ENCODE peak calls at places on chromosome 20, in five cellular contexts. One of them, this sample, is unnamed.

GRCh38 chr20:22385602-22386299 is 198.6 kb downstream of the FOXA2 start:
- DNase-seq in kidney: no peak
- DNase-seq in left lung: no peak
- DNase-seq in uterus: no peak
- DNase-seq in Peyer's patch: no peak
- DNase-seq in this sample: no peak

GRCh38 chr20:34069341-34070078 is 42.5 kb downstream of the EIF2S2 start:
- DNase-seq in kidney: no peak
- DNase-seq in left lung: peak
- DNase-seq in uterus: peak
- DNase-seq in Peyer's patch: peak
- DNase-seq in this sample: peak

GRCh38 chr20:9981834-9982233 is 53.0 kb upstream of the ANKEF1 start:
- DNase-seq in kidney: no peak
- DNase-seq in left lung: no peak
- DNase-seq in uterus: no peak
- DNase-seq in Peyer's patch: no peak
- DNase-seq in this sample: no peak

GRCh38 chr20:15928946-15929345 is 644.3 kb downstream of the KIF16B start:
- DNase-seq in kidney: no peak
- DNase-seq in left lung: no peak
- DNase-seq in uterus: no peak
- DNase-seq in Peyer's patch: no peak
- DNase-seq in this sample: no peak

GRCh38 chr20:6381887-6382286 is 259.1 kb upstream of the FERMT1 start:
- DNase-seq in kidney: no peak
- DNase-seq in left lung: no peak
- DNase-seq in uterus: no peak
- DNase-seq in Peyer's patch: no peak
- DNase-seq in this sample: no peak

GRCh38 chr20:41180599-41181333 is 43.4 kb downstream of the PLCG1 start:
- DNase-seq in kidney: no peak
- DNase-seq in left lung: no peak
- DNase-seq in uterus: no peak
- DNase-seq in Peyer's patch: peak
- DNase-seq in this sample: no peak

GRCh38 chr20:53497246-53497645 is 96.4 kb downstream of the ZNF217 start:
- DNase-seq in kidney: no peak
- DNase-seq in left lung: no peak
- DNase-seq in uterus: no peak
- DNase-seq in Peyer's patch: no peak
- DNase-seq in this sample: no peak

GRCh38 chr20:17938889-17939619 is 29.5 kb downstream of the SNX5 start:
- DNase-seq in kidney: no peak
- DNase-seq in left lung: peak
- DNase-seq in uterus: peak
- DNase-seq in Peyer's patch: peak
- DNase-seq in this sample: peak

GRCh38 chr20:40192529-40192928 is 496.5 kb downstream of the MAFB start:
- DNase-seq in kidney: no peak
- DNase-seq in left lung: no peak
- DNase-seq in uterus: no peak
- DNase-seq in Peyer's patch: no peak
- DNase-seq in this sample: no peak

DNA sequence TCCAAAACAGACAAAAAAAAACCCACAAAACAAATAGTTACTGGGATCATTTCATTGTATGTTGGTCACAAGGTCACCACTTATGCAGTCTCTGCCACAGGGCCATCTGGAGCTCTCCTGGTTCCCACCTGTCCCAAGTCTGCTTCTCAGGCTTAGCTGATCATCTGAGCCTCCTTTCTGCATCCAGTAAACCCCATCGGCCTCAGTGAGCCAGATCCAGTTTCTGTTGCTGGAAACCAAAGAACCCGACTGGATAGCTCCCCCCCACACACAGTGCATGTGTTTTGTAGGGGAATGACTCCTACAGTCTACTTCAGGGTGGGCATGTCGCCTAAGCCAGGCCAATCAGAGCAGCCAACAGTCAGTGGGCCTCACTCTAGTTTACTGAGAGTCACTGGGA is 233.3 kb downstream of the PREX1 start:
- DNase-seq in kidney: no peak
- DNase-seq in left lung: no peak
- DNase-seq in uterus: no peak
- DNase-seq in Peyer's patch: no peak
- DNase-seq in this sample: no peak
- H3K27ac ChIP-seq in kidney: no peak
- H3K27ac ChIP-seq in left lung: no peak
- H3K27ac ChIP-seq in uterus: no peak
- H3K27ac ChIP-seq in Peyer's patch: no peak
- H3K27ac ChIP-seq in this sample: no peak

GRCh38 chr20:45857114-45857835 is at the start of the genes ACOT8 and ZSWIM3:
- DNase-seq in kidney: peak
- DNase-seq in left lung: peak
- DNase-seq in uterus: peak
- DNase-seq in Peyer's patch: peak
- DNase-seq in this sample: peak

GRCh38 chr20:45853484-45853883 is 3.7 kb downstream of the ACOT8 start:
- DNase-seq in kidney: no peak
- DNase-seq in left lung: no peak
- DNase-seq in uterus: no peak
- DNase-seq in Peyer's patch: no peak
- DNase-seq in this sample: no peak

GRCh38 chr20:45860573-45861011 is 3.2 kb downstream of the ZSWIM3 start:
- DNase-seq in kidney: no peak
- DNase-seq in left lung: no peak
- DNase-seq in uterus: no peak
- DNase-seq in Peyer's patch: no peak
- DNase-seq in this sample: no peak

GRCh38 chr20:45861157-45862075 is 4.0 kb downstream of the ZSWIM3 start:
- DNase-seq in kidney: peak
- DNase-seq in left lung: no peak
- DNase-seq in uterus: no peak
- DNase-seq in Peyer's patch: no peak
- DNase-seq in this sample: no peak

DNA sequence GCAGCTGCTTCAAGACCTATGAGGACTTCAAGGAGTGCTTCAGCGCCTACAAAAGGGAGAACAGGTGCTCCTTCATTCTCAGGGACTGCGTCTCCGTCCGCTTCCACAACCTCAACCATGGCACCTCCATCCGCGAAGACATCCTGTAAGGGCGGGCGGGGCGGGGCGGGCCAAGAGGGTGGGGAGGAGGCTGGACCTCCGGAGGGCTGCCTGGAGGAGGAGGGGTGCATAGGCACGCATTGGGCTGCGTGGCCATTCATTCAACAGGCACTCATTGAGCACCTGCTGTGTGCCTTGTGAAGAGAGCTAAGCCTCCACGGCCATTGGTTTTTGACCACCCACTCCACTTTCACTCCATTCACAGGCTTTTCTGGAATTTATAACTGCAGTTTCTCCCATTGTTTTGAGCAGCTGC is 429 bp downstream of the ZSWIM3 start:
- DNase-seq in kidney: no peak
- DNase-seq in left lung: no peak
- DNase-seq in uterus: no peak
- DNase-seq in Peyer's patch: no peak
- DNase-seq in this sample: no peak
- H3K27ac ChIP-seq in kidney: peak
- H3K27ac ChIP-seq in left lung: peak
- H3K27ac ChIP-seq in uterus: peak
- H3K27ac ChIP-seq in Peyer's patch: peak
- H3K27ac ChIP-seq in this sample: peak

DNA sequence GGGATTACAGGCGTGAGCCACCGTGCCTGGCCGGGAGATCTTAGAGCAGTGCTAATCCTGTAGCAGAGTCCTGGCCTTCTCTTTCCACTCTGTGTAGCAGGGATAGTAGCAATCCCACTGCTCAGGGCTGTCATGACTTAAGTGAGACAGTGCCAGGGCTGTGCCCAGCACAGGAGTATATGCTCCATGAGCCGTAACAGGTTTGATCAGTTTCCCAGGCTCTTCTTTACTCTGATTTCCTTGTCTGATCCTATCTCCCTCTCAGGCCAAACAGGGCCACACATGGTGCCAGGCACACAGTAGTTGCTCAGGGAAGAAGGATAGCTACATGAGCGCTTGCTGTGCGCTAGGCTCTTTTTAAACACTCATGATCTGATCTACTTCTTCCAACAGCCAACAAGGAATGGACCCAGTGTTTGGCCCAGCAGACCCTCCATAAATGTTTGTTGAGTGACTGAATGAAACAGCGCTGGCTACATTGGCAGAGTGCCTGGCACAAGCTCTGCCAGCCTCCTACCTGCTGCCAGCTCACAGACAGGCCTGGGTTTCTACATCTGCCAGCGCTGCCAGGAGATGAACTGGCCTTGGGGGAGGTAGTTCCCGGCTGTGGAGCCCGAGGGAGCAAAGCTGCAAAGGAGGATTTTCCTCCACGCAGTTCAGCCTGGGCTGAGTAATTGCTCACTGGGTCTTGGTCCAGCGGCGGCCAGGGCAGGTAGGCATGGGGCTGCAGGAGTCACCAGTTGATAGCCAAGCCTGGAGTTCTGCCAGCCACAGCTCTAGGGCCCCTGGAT is 36.9 kb downstream of the SNAI1 start:
- DNase-seq in kidney: no peak
- DNase-seq in left lung: no peak
- DNase-seq in uterus: no peak
- DNase-seq in Peyer's patch: no peak
- DNase-seq in this sample: no peak
- H3K27ac ChIP-seq in kidney: no peak
- H3K27ac ChIP-seq in left lung: no peak
- H3K27ac ChIP-seq in uterus: no peak
- H3K27ac ChIP-seq in Peyer's patch: no peak
- H3K27ac ChIP-seq in this sample: no peak

GRCh38 chr20:47296950-47297349 is 59.5 kb downstream of the ZMYND8 start:
- DNase-seq in kidney: no peak
- DNase-seq in left lung: no peak
- DNase-seq in uterus: no peak
- DNase-seq in Peyer's patch: no peak
- DNase-seq in this sample: no peak

GRCh38 chr20:47298624-47299023 is 57.9 kb downstream of the ZMYND8 start:
- DNase-seq in kidney: no peak
- DNase-seq in left lung: no peak
- DNase-seq in uterus: no peak
- DNase-seq in Peyer's patch: no peak
- DNase-seq in this sample: no peak

GRCh38 chr20:47295921-47296426 is 60.5 kb downstream of the ZMYND8 start:
- DNase-seq in kidney: no peak
- DNase-seq in left lung: no peak
- DNase-seq in uterus: no peak
- DNase-seq in Peyer's patch: no peak
- DNase-seq in this sample: no peak

GRCh38 chr20:47300071-47300470 is 56.4 kb downstream of the ZMYND8 start:
- DNase-seq in kidney: no peak
- DNase-seq in left lung: no peak
- DNase-seq in uterus: no peak
- DNase-seq in Peyer's patch: no peak
- DNase-seq in this sample: no peak

GRCh38 chr20:47297746-47298145 is 58.8 kb downstream of the ZMYND8 start:
- DNase-seq in kidney: no peak
- DNase-seq in left lung: no peak
- DNase-seq in uterus: no peak
- DNase-seq in Peyer's patch: no peak
- DNase-seq in this sample: no peak
- H3K27ac ChIP-seq in kidney: no peak
- H3K27ac ChIP-seq in left lung: no peak
- H3K27ac ChIP-seq in uterus: no peak
- H3K27ac ChIP-seq in Peyer's patch: no peak
- H3K27ac ChIP-seq in this sample: no peak

GRCh38 chr20:646107-646867 is 6.7 kb downstream of the SRXN1 start:
- DNase-seq in kidney: no peak
- DNase-seq in left lung: no peak
- DNase-seq in uterus: no peak
- DNase-seq in Peyer's patch: no peak
- DNase-seq in this sample: no peak
- H3K27ac ChIP-seq in kidney: no peak
- H3K27ac ChIP-seq in left lung: no peak
- H3K27ac ChIP-seq in uterus: no peak
- H3K27ac ChIP-seq in Peyer's patch: no peak
- H3K27ac ChIP-seq in this sample: no peak

DNA sequence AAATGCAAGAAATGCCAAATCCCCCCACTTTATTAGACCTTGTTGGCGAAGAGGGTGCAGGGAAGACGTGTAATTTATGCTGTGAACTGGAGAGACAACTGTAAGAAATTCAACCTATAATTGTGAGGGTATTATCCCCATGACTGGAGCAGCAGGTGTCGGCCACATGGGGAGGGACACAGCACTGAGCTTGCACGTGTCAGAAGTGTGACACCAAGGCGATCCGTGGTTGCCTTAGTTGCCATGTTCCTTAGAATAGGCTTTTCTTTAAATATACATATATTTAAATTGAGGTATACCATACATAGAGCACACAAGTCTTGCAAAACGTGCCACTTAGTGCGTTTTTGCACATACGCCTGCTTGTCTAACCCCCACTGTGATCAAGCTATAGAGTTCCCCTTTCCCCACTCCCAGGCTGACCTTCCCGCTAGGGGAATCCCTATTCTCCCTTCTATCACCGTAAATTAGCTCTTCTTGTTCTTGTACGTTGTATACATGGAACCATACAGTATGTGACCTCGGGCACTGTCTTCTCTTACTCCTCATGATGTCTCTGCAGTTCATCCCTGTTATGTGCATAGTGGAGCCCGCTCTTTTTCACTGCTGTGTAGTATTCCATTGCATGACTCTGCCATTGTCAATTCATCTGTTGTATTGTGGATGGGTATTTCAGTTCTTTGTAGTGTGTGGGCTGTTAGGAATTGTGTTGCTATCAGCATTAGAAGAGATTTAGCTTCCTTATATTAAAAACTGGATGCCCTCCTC is 81.5 kb upstream of the PMEPA1 start:
- DNase-seq in kidney: no peak
- DNase-seq in left lung: no peak
- DNase-seq in uterus: no peak
- DNase-seq in Peyer's patch: no peak
- DNase-seq in this sample: no peak
- H3K27ac ChIP-seq in kidney: no peak
- H3K27ac ChIP-seq in left lung: no peak
- H3K27ac ChIP-seq in uterus: no peak
- H3K27ac ChIP-seq in Peyer's patch: no peak
- H3K27ac ChIP-seq in this sample: no peak

GRCh38 chr20:50055524-50056083 is 57.3 kb downstream of the UBE2V1 start:
- DNase-seq in kidney: no peak
- DNase-seq in left lung: no peak
- DNase-seq in uterus: no peak
- DNase-seq in Peyer's patch: no peak
- DNase-seq in this sample: no peak

GRCh38 chr20:50054626-50055511 is 58.1 kb downstream of the UBE2V1 start:
- DNase-seq in kidney: peak
- DNase-seq in left lung: no peak
- DNase-seq in uterus: no peak
- DNase-seq in Peyer's patch: no peak
- DNase-seq in this sample: no peak

GRCh38 chr20:50052952-50053789 is 59.8 kb downstream of the UBE2V1 start:
- DNase-seq in kidney: no peak
- DNase-seq in left lung: no peak
- DNase-seq in uterus: no peak
- DNase-seq in Peyer's patch: no peak
- DNase-seq in this sample: no peak

GRCh38 chr20:50052550-50052949 is 60.4 kb downstream of the UBE2V1 start:
- DNase-seq in kidney: no peak
- DNase-seq in left lung: no peak
- DNase-seq in uterus: no peak
- DNase-seq in Peyer's patch: no peak
- DNase-seq in this sample: no peak

GRCh38 chr20:50053790-50054547 is 59.0 kb downstream of the UBE2V1 start:
- DNase-seq in kidney: no peak
- DNase-seq in left lung: no peak
- DNase-seq in uterus: no peak
- DNase-seq in Peyer's patch: no peak
- DNase-seq in this sample: no peak
- H3K27ac ChIP-seq in kidney: no peak
- H3K27ac ChIP-seq in left lung: no peak
- H3K27ac ChIP-seq in uterus: no peak
- H3K27ac ChIP-seq in Peyer's patch: no peak
- H3K27ac ChIP-seq in this sample: no peak